ENCODE peak calls at places on chromosomes 3 and 15, in ten cellular contexts. One of them, this sample, is unnamed.

GRCh38 chr15:38885001-38885400 is 320.4 kb upstream of the RASGRP1 start:
- DNase-seq in NAMALWA: no peak
- DNase-seq in CD8-positive, alpha-beta memory T cell: no peak
- DNase-seq in HFFc6: peak
- DNase-seq in ACHN: no peak
- DNase-seq in activated CD4-positive, alpha-beta T cell treated with anti-CD3 and anti-CD28 coated beads, Interleukin-2, amount 50 U/mL, for 24 hours: no peak
- DNase-seq in CD4-positive, alpha-beta T cell: no peak
- DNase-seq in fibroblast of mammary gland: peak
- DNase-seq in AG08396: no peak
- DNase-seq in NCI-H1092: no peak
- DNase-seq in this sample: peak

GRCh38 chr15:88301311-88301710 is 44.8 kb upstream of the NTRK3 start:
- DNase-seq in CD8-positive, alpha-beta memory T cell: no peak
- DNase-seq in CD4-positive, alpha-beta T cell: no peak
- DNase-seq in ACHN: no peak
- DNase-seq in NAMALWA: no peak
- DNase-seq in AG08396: no peak
- DNase-seq in fibroblast of mammary gland: no peak
- DNase-seq in HFFc6: no peak
- DNase-seq in NCI-H1092: no peak
- DNase-seq in activated CD4-positive, alpha-beta T cell treated with anti-CD3 and anti-CD28 coated beads, Interleukin-2, amount 50 U/mL, for 24 hours: no peak
- DNase-seq in this sample: no peak

GRCh38 chr3:186953011-186953487 is 22.7 kb downstream of the ST6GAL1 start:
- DNase-seq in NCI-H1092: no peak
- DNase-seq in fibroblast of mammary gland: no peak
- DNase-seq in ACHN: no peak
- DNase-seq in AG08396: no peak
- DNase-seq in CD8-positive, alpha-beta memory T cell: no peak
- DNase-seq in NAMALWA: no peak
- DNase-seq in CD4-positive, alpha-beta T cell: no peak
- DNase-seq in HFFc6: peak
- DNase-seq in activated CD4-positive, alpha-beta T cell treated with anti-CD3 and anti-CD28 coated beads, Interleukin-2, amount 50 U/mL, for 24 hours: no peak
- DNase-seq in this sample: peak

GRCh38 chr3:141840737-141841544 is 35.5 kb upstream of the ATP1B3 start:
- DNase-seq in activated CD4-positive, alpha-beta T cell treated with anti-CD3 and anti-CD28 coated beads, Interleukin-2, amount 50 U/mL, for 24 hours: no peak
- DNase-seq in CD8-positive, alpha-beta memory T cell: no peak
- DNase-seq in ACHN: no peak
- DNase-seq in NAMALWA: no peak
- DNase-seq in HFFc6: no peak
- DNase-seq in AG08396: no peak
- DNase-seq in NCI-H1092: no peak
- DNase-seq in fibroblast of mammary gland: peak
- DNase-seq in CD4-positive, alpha-beta T cell: no peak
- DNase-seq in this sample: peak

GRCh38 chr15:69036856-69037255 is 22.4 kb downstream of the NOX5 start:
- DNase-seq in CD4-positive, alpha-beta T cell: no peak
- DNase-seq in activated CD4-positive, alpha-beta T cell treated with anti-CD3 and anti-CD28 coated beads, Interleukin-2, amount 50 U/mL, for 24 hours: no peak
- DNase-seq in NCI-H1092: no peak
- DNase-seq in AG08396: no peak
- DNase-seq in ACHN: no peak
- DNase-seq in HFFc6: no peak
- DNase-seq in fibroblast of mammary gland: no peak
- DNase-seq in NAMALWA: no peak
- DNase-seq in CD8-positive, alpha-beta memory T cell: no peak
- DNase-seq in this sample: no peak

GRCh38 chr15:31344824-31345605 is 18.4 kb downstream of the KLF13 start:
- DNase-seq in NCI-H1092: no peak
- DNase-seq in HFFc6: no peak
- DNase-seq in NAMALWA: peak
- DNase-seq in AG08396: no peak
- DNase-seq in fibroblast of mammary gland: no peak
- DNase-seq in activated CD4-positive, alpha-beta T cell treated with anti-CD3 and anti-CD28 coated beads, Interleukin-2, amount 50 U/mL, for 24 hours: no peak
- DNase-seq in CD4-positive, alpha-beta T cell: no peak
- DNase-seq in ACHN: no peak
- DNase-seq in CD8-positive, alpha-beta memory T cell: peak
- DNase-seq in this sample: peak

GRCh38 chr3:146280859-146281258 is 30.0 kb upstream of the PLSCR4 start:
- DNase-seq in activated CD4-positive, alpha-beta T cell treated with anti-CD3 and anti-CD28 coated beads, Interleukin-2, amount 50 U/mL, for 24 hours: no peak
- DNase-seq in ACHN: no peak
- DNase-seq in NAMALWA: no peak
- DNase-seq in HFFc6: peak
- DNase-seq in AG08396: peak
- DNase-seq in CD4-positive, alpha-beta T cell: no peak
- DNase-seq in CD8-positive, alpha-beta memory T cell: no peak
- DNase-seq in NCI-H1092: no peak
- DNase-seq in fibroblast of mammary gland: peak
- DNase-seq in this sample: peak

GRCh38 chr3:63990733-63991132 is 32.6 kb downstream of the PSMD6 start:
- DNase-seq in NAMALWA: no peak
- DNase-seq in CD8-positive, alpha-beta memory T cell: no peak
- DNase-seq in HFFc6: no peak
- DNase-seq in NCI-H1092: no peak
- DNase-seq in ACHN: no peak
- DNase-seq in fibroblast of mammary gland: no peak
- DNase-seq in CD4-positive, alpha-beta T cell: no peak
- DNase-seq in AG08396: no peak
- DNase-seq in activated CD4-positive, alpha-beta T cell treated with anti-CD3 and anti-CD28 coated beads, Interleukin-2, amount 50 U/mL, for 24 hours: no peak
- DNase-seq in this sample: no peak

GRCh38 chr3:12345584-12346494 is 57.0 kb downstream of the PPARG start:
- DNase-seq in HFFc6: no peak
- DNase-seq in fibroblast of mammary gland: no peak
- DNase-seq in NCI-H1092: no peak
- DNase-seq in NAMALWA: no peak
- DNase-seq in CD8-positive, alpha-beta memory T cell: no peak
- DNase-seq in ACHN: no peak
- DNase-seq in AG08396: no peak
- DNase-seq in CD4-positive, alpha-beta T cell: no peak
- DNase-seq in activated CD4-positive, alpha-beta T cell treated with anti-CD3 and anti-CD28 coated beads, Interleukin-2, amount 50 U/mL, for 24 hours: no peak
- DNase-seq in this sample: no peak

GRCh38 chr3:128649264-128649663 is 1.4 kb downstream of the RPN1 start:
- DNase-seq in CD8-positive, alpha-beta memory T cell: no peak
- DNase-seq in ACHN: no peak
- DNase-seq in NCI-H1092: no peak
- DNase-seq in AG08396: no peak
- DNase-seq in NAMALWA: no peak
- DNase-seq in HFFc6: no peak
- DNase-seq in fibroblast of mammary gland: no peak
- DNase-seq in activated CD4-positive, alpha-beta T cell treated with anti-CD3 and anti-CD28 coated beads, Interleukin-2, amount 50 U/mL, for 24 hours: no peak
- DNase-seq in CD4-positive, alpha-beta T cell: no peak
- DNase-seq in this sample: peak

GRCh38 chr3:12894629-12895028 is 53.3 kb upstream of the RPL32 start:
- DNase-seq in ACHN: no peak
- DNase-seq in NCI-H1092: no peak
- DNase-seq in AG08396: no peak
- DNase-seq in NAMALWA: no peak
- DNase-seq in HFFc6: no peak
- DNase-seq in fibroblast of mammary gland: no peak
- DNase-seq in activated CD4-positive, alpha-beta T cell treated with anti-CD3 and anti-CD28 coated beads, Interleukin-2, amount 50 U/mL, for 24 hours: no peak
- DNase-seq in CD4-positive, alpha-beta T cell: no peak
- DNase-seq in CD8-positive, alpha-beta memory T cell: no peak
- DNase-seq in this sample: no peak

GRCh38 chr3:157605356-157605755 is 102.1 kb upstream of the VEPH1 start:
- DNase-seq in NCI-H1092: no peak
- DNase-seq in activated CD4-positive, alpha-beta T cell treated with anti-CD3 and anti-CD28 coated beads, Interleukin-2, amount 50 U/mL, for 24 hours: no peak
- DNase-seq in NAMALWA: no peak
- DNase-seq in fibroblast of mammary gland: no peak
- DNase-seq in HFFc6: no peak
- DNase-seq in CD8-positive, alpha-beta memory T cell: no peak
- DNase-seq in CD4-positive, alpha-beta T cell: no peak
- DNase-seq in AG08396: no peak
- DNase-seq in ACHN: no peak
- DNase-seq in this sample: no peak

GRCh38 chr15:85019815-85020590 is 38.3 kb downstream of the PDE8A start:
- DNase-seq in activated CD4-positive, alpha-beta T cell treated with anti-CD3 and anti-CD28 coated beads, Interleukin-2, amount 50 U/mL, for 24 hours: no peak
- DNase-seq in NCI-H1092: no peak
- DNase-seq in CD4-positive, alpha-beta T cell: no peak
- DNase-seq in fibroblast of mammary gland: no peak
- DNase-seq in HFFc6: no peak
- DNase-seq in AG08396: no peak
- DNase-seq in ACHN: no peak
- DNase-seq in CD8-positive, alpha-beta memory T cell: no peak
- DNase-seq in NAMALWA: no peak
- DNase-seq in this sample: peak

GRCh38 chr15:25055356-25056068 is 100.7 kb downstream of the SNRPN start:
- DNase-seq in AG08396: peak
- DNase-seq in HFFc6: no peak
- DNase-seq in ACHN: no peak
- DNase-seq in NAMALWA: no peak
- DNase-seq in activated CD4-positive, alpha-beta T cell treated with anti-CD3 and anti-CD28 coated beads, Interleukin-2, amount 50 U/mL, for 24 hours: no peak
- DNase-seq in NCI-H1092: no peak
- DNase-seq in CD4-positive, alpha-beta T cell: no peak
- DNase-seq in CD8-positive, alpha-beta memory T cell: peak
- DNase-seq in fibroblast of mammary gland: no peak
- DNase-seq in this sample: no peak

GRCh38 chr15:51727141-51727897 is 10.1 kb downstream of the LYSMD2 start:
- DNase-seq in CD4-positive, alpha-beta T cell: no peak
- DNase-seq in ACHN: peak
- DNase-seq in NCI-H1092: no peak
- DNase-seq in AG08396: peak
- DNase-seq in CD8-positive, alpha-beta memory T cell: no peak
- DNase-seq in fibroblast of mammary gland: peak
- DNase-seq in HFFc6: peak
- DNase-seq in activated CD4-positive, alpha-beta T cell treated with anti-CD3 and anti-CD28 coated beads, Interleukin-2, amount 50 U/mL, for 24 hours: no peak
- DNase-seq in NAMALWA: peak
- DNase-seq in this sample: peak

GRCh38 chr3:16658933-16659793 is 53.9 kb upstream of the DAZL start:
- DNase-seq in fibroblast of mammary gland: no peak
- DNase-seq in ACHN: no peak
- DNase-seq in activated CD4-positive, alpha-beta T cell treated with anti-CD3 and anti-CD28 coated beads, Interleukin-2, amount 50 U/mL, for 24 hours: no peak
- DNase-seq in NAMALWA: no peak
- DNase-seq in CD8-positive, alpha-beta memory T cell: no peak
- DNase-seq in CD4-positive, alpha-beta T cell: no peak
- DNase-seq in NCI-H1092: no peak
- DNase-seq in HFFc6: no peak
- DNase-seq in AG08396: no peak
- DNase-seq in this sample: no peak

GRCh38 chr15:63042879-63043340 is 363 bp downstream of the TPM1 start:
- DNase-seq in activated CD4-positive, alpha-beta T cell treated with anti-CD3 and anti-CD28 coated beads, Interleukin-2, amount 50 U/mL, for 24 hours: no peak
- DNase-seq in fibroblast of mammary gland: peak
- DNase-seq in NCI-H1092: no peak
- DNase-seq in NAMALWA: no peak
- DNase-seq in CD8-positive, alpha-beta memory T cell: no peak
- DNase-seq in AG08396: peak
- DNase-seq in CD4-positive, alpha-beta T cell: no peak
- DNase-seq in HFFc6: no peak
- DNase-seq in ACHN: no peak
- DNase-seq in this sample: peak

GRCh38 chr3:179451335-179452165 is at the start of gene GNB4:
- DNase-seq in NCI-H1092: peak
- DNase-seq in CD4-positive, alpha-beta T cell: peak
- DNase-seq in CD8-positive, alpha-beta memory T cell: peak
- DNase-seq in NAMALWA: peak
- DNase-seq in HFFc6: peak
- DNase-seq in activated CD4-positive, alpha-beta T cell treated with anti-CD3 and anti-CD28 coated beads, Interleukin-2, amount 50 U/mL, for 24 hours: no peak
- DNase-seq in AG08396: peak
- DNase-seq in fibroblast of mammary gland: peak
- DNase-seq in ACHN: peak
- DNase-seq in this sample: peak

GRCh38 chr15:59587085-59587826 is 24.3 kb upstream of the GCNT3 start:
- DNase-seq in NCI-H1092: no peak
- DNase-seq in fibroblast of mammary gland: no peak
- DNase-seq in HFFc6: no peak
- DNase-seq in CD4-positive, alpha-beta T cell: no peak
- DNase-seq in AG08396: no peak
- DNase-seq in CD8-positive, alpha-beta memory T cell: no peak
- DNase-seq in ACHN: no peak
- DNase-seq in NAMALWA: no peak
- DNase-seq in activated CD4-positive, alpha-beta T cell treated with anti-CD3 and anti-CD28 coated beads, Interleukin-2, amount 50 U/mL, for 24 hours: no peak
- DNase-seq in this sample: no peak

This sample was measured in GM23248.